ENCODE peak calls at places on chromosomes 12 and 14, in four cellular contexts. A is adipocyte, B is prostate gland, G is hepatocyte. U is an unnamed sample.
A peak's percentile ranks its signal among the peaks of the same experiment; 100 is the strongest.

GRCh38 chr12:114193474-114193873 is 212.5 kb downstream of the TBX5 start:
- DNase-seq in G (no peak), B (no peak), A (no peak), U (no peak)

GRCh38 chr14:54637829-54638446 is 71.0 kb downstream of the SAMD4A start:
- DNase-seq in A (peak; percentile 84), B (no peak), G (peak; percentile 34), U (no peak)

GRCh38 chr12:14367097-14367661 is 1.7 kb downstream of the ATF7IP start:
- DNase-seq in A (peak; percentile 71), G (peak; percentile 43), B (no peak), U (no peak)

GRCh38 chr12:64968989-64969819 is 144.8 kb downstream of the TBC1D30 start:
- DNase-seq in A (no peak), G (no peak), B (no peak), U (no peak)

GRCh38 chr12:115840159-115840558 is 437.3 kb downstream of the MED13L start:
- DNase-seq in B (peak; percentile 33), G (peak; percentile 31), A (no peak), U (no peak)

GRCh38 chr14:105999361-106000028 is 473.1 kb downstream of the TMEM121 start:
- DNase-seq in B (no peak), G (peak; percentile 11), A (peak; percentile 19), U (peak; percentile 22)

GRCh38 chr12:129614221-129614885 is 289.5 kb downstream of the TMEM132D start:
- DNase-seq in G (peak; percentile 22), A (peak; percentile 76), B (no peak), U (no peak)

GRCh38 chr12:23055004-23055403 is 430.0 kb downstream of the ETNK1 start:
- DNase-seq in B (no peak), A (peak; percentile 4), G (peak; percentile 54), U (no peak)

GRCh38 chr14:63893701-63894458 is 41.1 kb downstream of the SYNE2 start:
- DNase-seq in B (peak; percentile 23), A (peak; percentile 95), G (peak; percentile 38), U (peak; percentile 72)

GRCh38 chr12:108568653-108569154 is 6.3 kb downstream of the ISCU start:
- DNase-seq in G (no peak), A (no peak), B (no peak), U (no peak)

GRCh38 chr12:108565976-108566375 is 3.6 kb downstream of the ISCU start:
- DNase-seq in A (peak; percentile 62), G (no peak), B (peak; percentile 54), U (peak; percentile 40)

GRCh38 chr12:108566452-108566851 is 4.1 kb downstream of the ISCU start:
- DNase-seq in A (no peak), B (no peak), G (no peak), U (no peak)

GRCh38 chr12:108567974-108568652 is 5.7 kb downstream of the ISCU start:
- DNase-seq in A (no peak), G (no peak), B (no peak), U (no peak)

GRCh38 chr12:108567388-108567787 is 5.0 kb downstream of the ISCU start:
- DNase-seq in A (no peak), B (no peak), G (no peak), U (no peak)
- H3K4me1 ChIP-seq in A (peaks cover 57% of the 10 kb centered on the region), B (no peaks in the 10 kb centered on the region), G (peaks cover 9% of the 10 kb centered on the region), U (no peaks in the 10 kb centered on the region)

GRCh38 chr12:10889226-10889625 is 5.2 kb upstream of the PRH1 start:
- DNase-seq in A (no peak), B (no peak), G (no peak), U (no peak)
- H3K4me1 ChIP-seq in A (no peaks in the 10 kb centered on the region), B (no peaks in the 10 kb centered on the region), G (peaks cover 23% of the 10 kb centered on the region), U (no peaks in the 10 kb centered on the region)

GRCh38 chr12:121799842-121800693 is 3.7 kb upstream of the SETD1B start:
- DNase-seq in A (peak; percentile 92), G (peak; percentile 95), B (peak; percentile 87), U (peak; percentile 94)

GRCh38 chr12:121798807-121799174 is 5.0 kb upstream of the SETD1B start:
- DNase-seq in G (no peak), B (no peak), A (peak; percentile 26), U (no peak)

GRCh38 chr12:121797937-121798801 is 4.7 kb upstream of the RHOF start:
- DNase-seq in B (no peak), A (peak; percentile 54), G (peak; percentile 86), U (peak; percentile 71)

GRCh38 chr12:121800694-121801600 is 2.9 kb upstream of the SETD1B start:
- DNase-seq in G (peak; percentile 88), A (peak; percentile 86), B (peak; percentile 75), U (peak; percentile 75)

GRCh38 chr12:121799175-121799841 is 4.5 kb upstream of the SETD1B start:
- DNase-seq in G (peak; percentile 85), A (peak; percentile 76), B (peak; percentile 84), U (peak; percentile 81)
- H3K4me1 ChIP-seq in G (peaks cover 53% of the 10 kb centered on the region), A (peaks cover 51% of the 10 kb centered on the region), B (peaks cover 42% of the 10 kb centered on the region), U (peaks cover 33% of the 10 kb centered on the region)

GRCh38 chr12:57830393-57830792 is 11.9 kb upstream of the AVIL start:
- DNase-seq in B (no peak), A (no peak), G (no peak), U (no peak)
- H3K4me1 ChIP-seq in B (peaks cover 23% of the 10 kb centered on the region), A (peaks cover 54% of the 10 kb centered on the region), G (peaks cover 37% of the 10 kb centered on the region), U (peaks cover 49% of the 10 kb centered on the region)